ENCODE peak calls at places on chromosomes 4 and X, in four cellular contexts. S is choroid plexus epithelial cell, G is heart right ventricle, I is cardiac muscle cell. Q is an unnamed sample.
A peak's percentile ranks its signal among the peaks of the same experiment; 100 is the strongest.

GRCh38 chr4:30429813-30430466 is 290.2 kb upstream of the PCDH7 start:
- DNase-seq in S (peak; percentile 35), G (no peak), I (no peak), Q (no peak)

GRCh38 chrX:39296472-39296871 is 495.2 kb downstream of the MID1IP1 start:
- DNase-seq in S (no peak), G (no peak), I (no peak), Q (no peak)

GRCh38 chr4:31917334-31917733 is 1197.2 kb downstream of the PCDH7 start:
- DNase-seq in S (no peak), G (no peak), I (no peak), Q (no peak)

GRCh38 chr4:147863808-147864472 is 132.1 kb downstream of the ARHGAP10 start:
- DNase-seq in S (peak; percentile 54), G (no peak), I (no peak), Q (no peak)

GRCh38 chr4:25592670-25593069 is 63.0 kb upstream of the SLC34A2 start:
- DNase-seq in S (no peak), G (no peak), I (no peak), Q (no peak)

GRCh38 chrX:132258509-132258908 is 39.3 kb upstream of the RAP2C start:
- DNase-seq in S (no peak), G (no peak), I (no peak), Q (no peak)

GRCh38 chr4:103046416-103047290 is 27.1 kb upstream of the SLC9B1 start:
- DNase-seq in S (peak; percentile 78), G (peak; percentile 18), I (peak; percentile 63), Q (no peak)

GRCh38 chr4:107261241-107261874 is 225.2 kb upstream of the DKK2 start:
- DNase-seq in S (no peak), G (no peak), I (no peak), Q (no peak)

DNA sequence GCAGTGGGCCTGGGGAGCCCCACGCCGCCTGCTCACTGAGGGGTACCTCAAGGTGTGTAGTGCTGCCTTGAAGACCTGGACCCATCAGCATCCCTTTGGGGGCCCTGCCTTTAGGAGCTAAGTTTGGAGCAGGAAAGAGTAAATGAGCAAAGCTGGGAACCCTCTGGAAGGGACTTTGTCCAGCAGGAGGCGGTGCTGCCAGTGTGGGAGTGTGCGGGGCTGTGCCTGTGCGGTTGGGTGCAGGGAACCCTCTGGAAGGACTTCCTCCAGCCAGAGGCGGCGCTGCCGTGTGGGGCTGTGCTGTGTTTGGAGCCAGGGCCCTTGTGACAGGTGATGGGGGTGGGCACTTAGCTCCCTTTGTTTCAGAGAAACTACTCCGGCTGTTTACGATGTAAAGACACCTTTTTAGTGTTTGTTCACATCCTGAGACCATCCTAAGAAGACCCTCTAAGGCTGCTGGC is 25.8 kb downstream of the RGS12 start:
- DNase-seq in S (no peak), G (no peak), I (peak; percentile 30), Q (no peak)
- TF ChIP-seq CTCF in S (peak; percentile 21), G (peak; percentile 18), I (no peak), Q (no peak)

GRCh38 chr4:100582146-100582545 is 64.3 kb upstream of the EMCN start:
- DNase-seq in S (no peak), G (no peak), I (peak; percentile 61), Q (no peak)

GRCh38 chr4:100581337-100581736 is 63.5 kb upstream of the EMCN start:
- DNase-seq in S (no peak), G (no peak), I (no peak), Q (no peak)

GRCh38 chr4:100574607-100575006 is 56.8 kb upstream of the EMCN start:
- DNase-seq in S (no peak), G (no peak), I (no peak), Q (no peak)

GRCh38 chr4:100576570-100576969 is 58.7 kb upstream of the EMCN start:
- DNase-seq in S (no peak), G (no peak), I (no peak), Q (no peak)
- TF ChIP-seq CTCF in S (no peak), G (no peak), I (no peak), Q (no peak)

DNA sequence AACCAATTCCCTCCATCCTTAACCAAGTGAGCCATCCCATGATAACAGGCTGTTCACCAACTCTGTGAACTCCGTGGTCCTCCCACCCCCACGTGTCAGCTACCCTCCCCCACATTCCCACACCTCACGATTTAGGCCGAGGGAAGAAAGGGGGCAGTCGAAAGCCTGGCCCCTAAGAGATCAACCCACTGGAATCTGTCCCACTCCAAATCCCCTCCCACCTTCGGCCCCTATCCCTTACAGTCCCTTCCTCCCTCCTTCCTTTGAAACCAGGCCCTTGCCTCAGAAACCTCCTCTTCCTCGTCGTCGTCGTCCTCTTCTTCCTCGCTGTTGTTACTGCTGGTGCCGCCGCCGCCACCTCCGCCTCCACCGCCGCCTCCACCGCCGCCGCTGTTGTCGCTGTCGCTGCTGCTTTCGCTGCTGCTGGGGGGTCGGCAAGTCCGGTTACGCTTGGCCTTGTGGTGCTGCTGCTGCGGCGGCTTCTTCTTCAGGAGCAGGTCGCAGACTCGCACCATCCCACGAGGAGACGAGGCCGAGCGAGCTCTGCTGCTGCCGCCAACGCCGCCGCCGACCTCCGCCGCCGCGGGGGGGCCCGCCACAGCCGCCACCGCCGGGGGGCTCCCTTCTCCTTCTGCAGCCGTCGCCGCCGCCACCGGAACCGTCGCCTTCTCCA is 467 bp downstream of the ANKRD17 start:
- DNase-seq in S (peak; percentile 33), G (peak; percentile 38), I (peak; percentile 60), Q (no peak)
- TF ChIP-seq CTCF in S (no peak), G (peak; percentile 56), I (peak; percentile 14), Q (peak; percentile 75)

GRCh38 chrX:120309873-120310730 is 1.2 kb downstream of the TMEM255A start:
- DNase-seq in S (peak; percentile 40), G (no peak), I (peak; percentile 23), Q (no peak)

GRCh38 chrX:120308558-120308957 is 2.7 kb downstream of the TMEM255A start:
- DNase-seq in S (no peak), G (no peak), I (peak; percentile 71), Q (no peak)

GRCh38 chrX:120308959-120309872 is 2.0 kb downstream of the TMEM255A start:
- DNase-seq in S (peak; percentile 80), G (peak; percentile 36), I (peak; percentile 78), Q (no peak)

GRCh38 chrX:120311632-120312000 is 355 bp upstream of the TMEM255A start:
- DNase-seq in S (no peak), G (no peak), I (no peak), Q (no peak)

DNA sequence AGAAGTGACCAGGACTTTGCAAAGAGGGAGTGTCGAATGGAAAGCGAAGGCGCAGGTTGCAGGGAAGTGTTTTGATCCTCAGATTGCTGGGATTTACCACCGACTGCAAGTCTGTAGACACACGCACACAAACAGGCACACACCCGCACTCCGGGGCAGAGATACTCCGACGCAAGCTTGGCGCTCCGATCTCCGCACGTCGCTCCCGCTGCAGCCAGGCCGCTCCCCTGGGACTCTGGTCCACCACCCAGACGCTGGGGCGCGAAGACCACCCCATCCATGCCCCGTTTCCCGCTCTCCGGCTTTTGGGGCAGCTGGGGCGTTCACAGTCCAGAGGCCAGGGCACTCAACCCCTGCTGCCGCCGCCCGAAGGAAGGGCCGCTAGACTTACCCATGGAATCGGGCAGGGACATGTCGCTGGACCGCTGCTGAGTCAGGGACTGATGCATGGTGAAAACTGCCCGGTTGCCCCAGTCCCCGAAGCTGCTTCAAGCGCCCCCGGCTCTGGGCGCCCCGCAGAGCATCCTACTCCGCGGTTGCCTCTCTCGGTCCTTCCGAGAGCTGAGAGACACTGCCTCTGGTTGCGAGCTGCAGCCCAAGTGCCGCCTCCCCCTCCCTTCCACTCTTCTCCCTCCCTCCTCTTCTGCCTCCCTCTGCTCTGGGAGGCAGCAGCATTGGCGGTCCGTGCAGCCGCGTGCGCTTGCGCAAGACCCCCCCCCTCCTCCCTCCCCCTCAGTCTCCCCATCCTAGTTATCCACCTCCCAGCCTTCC is at the start of gene TMEM255A:
- DNase-seq in S (no peak), G (no peak), I (peak; percentile 17), Q (no peak)
- TF ChIP-seq CTCF in S (no peak), G (no peak), I (no peak), Q (no peak)

GRCh38 chrX:17930850-17931249 is 69.8 kb upstream of the RAI2 start:
- DNase-seq in S (no peak), G (no peak), I (no peak), Q (no peak)
- TF ChIP-seq CTCF in S (no peak), G (no peak), I (no peak), Q (peak; percentile 24)

GRCh38 chr4:60461551-60461950 is 738.6 kb upstream of the ADGRL3 start:
- DNase-seq in S (no peak), G (no peak), I (no peak), Q (no peak)

DNA sequence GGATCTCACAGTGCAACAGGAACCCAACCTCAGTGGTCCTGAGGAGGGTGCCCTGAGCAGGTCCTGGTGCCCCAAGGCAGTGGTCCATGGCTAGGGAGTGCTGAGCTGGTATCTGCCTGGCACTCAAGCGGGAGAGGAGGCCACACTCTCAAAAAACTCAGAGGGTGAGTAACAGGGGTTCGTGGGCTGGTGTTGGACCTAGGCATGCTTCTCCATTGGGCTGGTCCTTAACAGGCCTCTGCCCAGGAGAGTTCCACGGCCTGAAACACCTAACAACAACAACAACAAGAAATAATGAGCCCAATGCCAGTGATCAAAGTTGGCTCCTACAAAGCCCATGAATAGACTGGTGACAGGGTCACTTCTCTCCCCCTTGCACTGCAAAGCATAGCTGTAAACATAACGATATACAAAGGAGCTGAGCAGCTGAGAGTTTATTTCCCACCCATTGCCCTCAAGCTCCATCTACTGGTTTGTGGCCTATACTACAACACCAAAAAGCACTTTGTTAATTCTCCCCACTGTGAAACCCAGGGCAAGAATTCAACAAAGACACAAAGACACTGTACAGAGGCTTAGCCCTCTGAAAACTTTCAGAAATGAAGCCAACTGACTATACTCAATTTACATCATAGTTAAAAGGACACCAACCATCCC is 736.2 kb upstream of the ADGRL3 start:
- DNase-seq in S (peak; percentile 37), G (no peak), I (peak; percentile 10), Q (no peak)
- TF ChIP-seq CTCF in S (peak; percentile 68), G (no peak), I (no peak), Q (peak; percentile 51)

GRCh38 chr4:98447648-98448047 is 186.5 kb downstream of the RAP1GDS1 start:
- DNase-seq in S (peak; percentile 48), G (no peak), I (peak; percentile 8), Q (no peak)
- TF ChIP-seq CTCF in S (peak; percentile 44), G (no peak), I (peak; percentile 3), Q (peak; percentile 15)

GRCh38 chr4:67721770-67722597 is 21.0 kb upstream of the UBA6 start:
- DNase-seq in S (peak; percentile 58), G (no peak), I (no peak), Q (no peak)

GRCh38 chr4:67725981-67726380 is 25.0 kb upstream of the UBA6 start:
- DNase-seq in S (peak; percentile 78), G (no peak), I (no peak), Q (no peak)

GRCh38 chr4:67725132-67725531 is 24.2 kb upstream of the UBA6 start:
- DNase-seq in S (no peak), G (no peak), I (no peak), Q (no peak)

GRCh38 chr4:67721317-67721769 is 20.4 kb upstream of the UBA6 start:
- DNase-seq in S (no peak), G (no peak), I (no peak), Q (no peak)

GRCh38 chr4:67723949-67724348 is 23.0 kb upstream of the UBA6 start:
- DNase-seq in S (no peak), G (no peak), I (no peak), Q (no peak)
- TF ChIP-seq CTCF in S (peak; percentile 15), G (no peak), I (peak; percentile 20), Q (no peak)